ENCODE peak calls at places on chromosomes 11 and 22, in five cellular contexts. F, C, U, Z and N are unnamed samples.

GRCh38 chr11:119972281-119972680 is 165.6 kb downstream of the TRIM29 start:
- DNase-seq in F (no peak), C (no peak), U (no peak), Z (no peak), N (no peak)

GRCh38 chr11:79461144-79461543 is 20.3 kb upstream of the TENM4 start:
- DNase-seq in F (no peak), C (no peak), U (no peak), Z (peak; percentile 7), N (peak; percentile 70)

GRCh38 chr11:3920148-3920852 is 64.8 kb downstream of the STIM1 start:
- DNase-seq in F (peak; percentile 52), C (peak; percentile 18), U (peak; percentile 80), Z (no peak), N (no peak)

GRCh38 chr11:23924226-23924625 is 572.6 kb upstream of the LUZP2 start:
- DNase-seq in F (no peak), C (no peak), U (no peak), Z (no peak), N (peak; percentile 57)

GRCh38 chr11:34250732-34251639 is 106.8 kb downstream of the ABTB2 start:
- DNase-seq in F (peak; percentile 49), C (peak; percentile 64), U (peak; percentile 78), Z (no peak), N (peak; percentile 88)

GRCh38 chr11:69354545-69354897 is 60.6 kb downstream of the MYEOV start:
- DNase-seq in F (no peak), C (no peak), U (no peak), Z (no peak), N (peak; percentile 19)

GRCh38 chr11:34667810-34668582 is 47.1 kb downstream of the EHF start:
- DNase-seq in F (no peak), C (no peak), U (no peak), Z (peak; percentile 96), N (no peak)

GRCh38 chr11:73647459-73648100 is 1.2 kb downstream of the PLEKHB1 start:
- DNase-seq in F (peak; percentile 80), C (peak; percentile 60), U (peak; percentile 96), Z (peak; percentile 90), N (peak; percentile 97)

GRCh38 chr11:68517121-68517741 is 56.7 kb downstream of the PPP6R3 start:
- DNase-seq in F (no peak), C (no peak), U (no peak), Z (no peak), N (no peak)

GRCh38 chr22:28882545-28882877 is 861 bp upstream of the ZNRF3 start:
- DNase-seq in F (no peak), C (no peak), U (no peak), Z (no peak), N (no peak)

GRCh38 chr22:39634530-39635399 is 64.2 kb downstream of the CACNA1I start:
- DNase-seq in F (peak; percentile 32), C (peak; percentile 73), U (no peak), Z (peak; percentile 12), N (peak; percentile 74)

GRCh38 chr11:77547047-77547836 is 42.5 kb upstream of the AQP11 start:
- DNase-seq in F (no peak), C (no peak), U (no peak), Z (no peak), N (no peak)

GRCh38 chr22:19819911-19820879 is 34.5 kb downstream of the GNB1L start:
- DNase-seq in F (no peak), C (no peak), U (no peak), Z (no peak), N (no peak)

GRCh38 chr11:2100361-2101170 is 38.6 kb downstream of the IGF2 start:
- DNase-seq in F (no peak), C (no peak), U (no peak), Z (no peak), N (peak; percentile 48)

GRCh38 chr11:119935341-119935925 is 202.5 kb downstream of the TRIM29 start:
- DNase-seq in F (no peak), C (no peak), U (no peak), Z (no peak), N (no peak)

GRCh38 chr22:17205432-17205831 is 13.8 kb downstream of the ADA2 start:
- DNase-seq in F (no peak), C (no peak), U (no peak), Z (no peak), N (no peak)

GRCh38 chr11:69419662-69420061 is 61.8 kb upstream of the LINC01488 start:
- DNase-seq in F (no peak), C (no peak), U (no peak), Z (no peak), N (no peak)

GRCh38 chr11:119404872-119405271 is 18.1 kb downstream of the THY1 start:
- DNase-seq in F (no peak), C (no peak), U (no peak), Z (no peak), N (no peak)

GRCh38 chr11:65856689-65857499 is 1.1 kb downstream of the CFL1 start:
- DNase-seq in F (peak; percentile 78), C (no peak), U (peak; percentile 90), Z (peak; percentile 48), N (peak; percentile 85)

GRCh38 chr22:28254396-28254795 is 335.3 kb upstream of the PITPNB start:
- DNase-seq in F (no peak), C (no peak), U (no peak), Z (no peak), N (no peak)

GRCh38 chr11:122796128-122796717 is 42.1 kb upstream of the CRTAM start:
- DNase-seq in F (peak; percentile 67), C (peak; percentile 12), U (peak; percentile 92), Z (peak; percentile 9), N (peak; percentile 76)

GRCh38 chr22:36363378-36363931 is 24.3 kb downstream of the MYH9 start:
- DNase-seq in F (no peak), C (no peak), U (no peak), Z (peak; percentile 82), N (no peak)

GRCh38 chr11:1419811-1420210 is 30.1 kb downstream of the BRSK2 start:
- DNase-seq in F (no peak), C (no peak), U (no peak), Z (no peak), N (no peak)

GRCh38 chr11:112524808-112525207 is 264.1 kb upstream of the PLET1 start:
- DNase-seq in F (no peak), C (no peak), U (no peak), Z (no peak), N (no peak)

GRCh38 chr11:64400096-64400495 is 41.1 kb downstream of the RPS6KA4 start:
- DNase-seq in F (no peak), C (no peak), U (no peak), Z (no peak), N (no peak)

GRCh38 chr11:75386912-75387311 is 12.4 kb upstream of the RPS3 start:
- DNase-seq in F (no peak), C (no peak), U (no peak), Z (no peak), N (peak; percentile 94)